ENCODE peak calls at places on chromosomes 5 and 9, in five cellular contexts. W is gastrocnemius medialis, D is body of pancreas, O is adrenal gland, J is ovary. H is an unnamed sample.

GRCh38 chr9:126619336-126619919 is 5.7 kb downstream of the LMX1B start:
- DNase-seq in J (no peak), W (no peak), D (no peak), O (no peak), H (no peak)

GRCh38 chr5:103668281-103668680 is 105.7 kb upstream of the NUDT12 start:
- DNase-seq in W (no peak), J (no peak), O (no peak), D (no peak), H (no peak)

GRCh38 chr5:53253421-53253871 is 143.9 kb upstream of the MOCS2 start:
- DNase-seq in W (no peak), J (no peak), O (no peak), D (no peak), H (no peak)

GRCh38 chr5:132050136-132050535 is 10.3 kb upstream of the IL3 start:
- DNase-seq in J (no peak), W (no peak), O (peak; percentile 33), D (peak; percentile 59), H (no peak)

GRCh38 chr9:121783126-121783522 is 131.7 kb downstream of the DAB2IP start:
- DNase-seq in D (no peak), O (no peak), W (no peak), J (no peak), H (no peak)

GRCh38 chr9:17824191-17824926 is 245.5 kb downstream of the SH3GL2 start:
- DNase-seq in J (no peak), O (no peak), W (no peak), D (no peak), H (no peak)

GRCh38 chr5:134648425-134649162 is at the start of gene SEC24A:
- DNase-seq in O (peak; percentile 94), J (peak; percentile 85), D (peak; percentile 95), W (peak; percentile 94), H (peak; percentile 95)

GRCh38 chr5:169347786-169348185 is 46.8 kb upstream of the SLIT3 start:
- DNase-seq in W (no peak), O (no peak), J (no peak), D (no peak), H (no peak)

GRCh38 chr9:83981126-83981871 is 694 bp downstream of the RMI1 start:
- DNase-seq in W (no peak), O (peak; percentile 59), D (peak; percentile 79), J (no peak), H (peak; percentile 30)

GRCh38 chr5:14742427-14743010 is 78.0 kb downstream of the OTULIN start:
- DNase-seq in O (no peak), J (no peak), W (no peak), D (no peak), H (no peak)

GRCh38 chr9:692636-693459 is 148.6 kb upstream of the DMRT1 start:
- DNase-seq in J (no peak), D (no peak), O (no peak), W (no peak), H (no peak)

GRCh38 chr9:138071731-138072130 is 194.1 kb downstream of the CACNA1B start:
- DNase-seq in J (no peak), W (no peak), O (no peak), D (no peak), H (no peak)

GRCh38 chr5:56909294-56910122 is at the start of gene SETD9:
- DNase-seq in D (peak; percentile 99), O (peak; percentile 99), J (peak; percentile 98), W (peak; percentile 96), H (peak; percentile 99)

GRCh38 chr9:91033802-91034201 is 232.2 kb downstream of the SYK start:
- DNase-seq in W (no peak), D (peak; percentile 17), J (no peak), O (no peak), H (no peak)

GRCh38 chr5:126031989-126032716 is 391.1 kb upstream of the GRAMD2B start:
- DNase-seq in J (peak; percentile 19), O (peak; percentile 35), D (peak; percentile 11), W (no peak), H (peak; percentile 80)

GRCh38 chr5:10859393-10860195 is 98.6 kb upstream of the DAP start:
- DNase-seq in O (no peak), J (no peak), W (no peak), D (no peak), H (no peak)

GRCh38 chr9:114372971-114373591 is 14.7 kb downstream of the AKNA start:
- DNase-seq in W (no peak), O (peak; percentile 43), D (peak; percentile 79), J (no peak), H (peak; percentile 71)

DNA sequence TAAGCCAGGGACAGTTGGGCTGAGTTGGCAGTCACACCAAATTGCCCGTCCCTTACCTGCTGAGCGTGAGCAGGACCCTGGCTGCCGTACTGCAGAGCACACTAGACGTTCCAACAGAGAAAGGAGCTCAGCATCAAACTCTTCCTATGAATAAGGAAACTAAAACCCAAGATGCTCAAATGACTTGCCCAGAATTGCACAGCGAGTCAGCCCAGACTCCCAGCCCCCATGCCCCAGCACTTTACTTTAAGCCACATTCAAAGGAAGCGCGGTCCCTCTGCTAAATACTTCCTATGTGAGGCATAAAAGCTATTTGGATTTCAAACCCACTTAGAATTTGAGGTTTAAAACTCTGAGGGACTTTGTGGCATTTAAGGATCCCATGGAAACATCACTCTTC is 23.9 kb downstream of the PAX5 start:
- DNase-seq in D (no peak), W (no peak), O (no peak), J (no peak), H (no peak)
- TF ChIP-seq POLR2A in D (no peak), W (no peak), O (no peak), J (no peak), H (no peak)

DNA sequence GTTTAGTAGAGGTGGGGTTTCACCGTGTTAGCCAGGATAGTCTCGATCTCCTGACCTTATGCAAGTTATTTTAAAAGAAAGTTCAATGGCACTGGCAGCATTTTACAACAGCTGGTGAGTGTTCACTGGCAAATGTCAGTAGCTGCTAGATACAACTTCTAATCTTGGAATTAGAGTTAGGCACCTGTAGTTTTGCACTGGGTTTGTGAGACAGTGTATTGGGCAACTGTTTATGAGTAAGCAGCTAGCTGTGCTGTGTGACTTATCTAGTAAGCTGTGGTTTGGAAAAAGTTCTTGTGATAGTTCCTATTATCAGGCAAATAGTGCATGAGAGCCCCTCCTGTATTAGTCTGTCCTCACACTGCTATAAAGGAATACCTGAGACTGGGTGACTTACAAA is 61.5 kb downstream of the UBE2QL1 start:
- DNase-seq in D (no peak), O (no peak), J (no peak), W (peak; percentile 23), H (no peak)
- TF ChIP-seq CTCF in D (no peak), O (no peak), J (no peak), W (no peak), H (no peak)

GRCh38 chr9:86633904-86634303 is 279.7 kb upstream of the TUT7 start:
- DNase-seq in W (no peak), O (no peak), J (no peak), D (no peak), H (no peak)
- H3K27ac ChIP-seq in W (no peak overlapping the region), O (no peak overlapping the region), J (no peak overlapping the region), D (no peak overlapping the region), H (no peak overlapping the region)

DNA sequence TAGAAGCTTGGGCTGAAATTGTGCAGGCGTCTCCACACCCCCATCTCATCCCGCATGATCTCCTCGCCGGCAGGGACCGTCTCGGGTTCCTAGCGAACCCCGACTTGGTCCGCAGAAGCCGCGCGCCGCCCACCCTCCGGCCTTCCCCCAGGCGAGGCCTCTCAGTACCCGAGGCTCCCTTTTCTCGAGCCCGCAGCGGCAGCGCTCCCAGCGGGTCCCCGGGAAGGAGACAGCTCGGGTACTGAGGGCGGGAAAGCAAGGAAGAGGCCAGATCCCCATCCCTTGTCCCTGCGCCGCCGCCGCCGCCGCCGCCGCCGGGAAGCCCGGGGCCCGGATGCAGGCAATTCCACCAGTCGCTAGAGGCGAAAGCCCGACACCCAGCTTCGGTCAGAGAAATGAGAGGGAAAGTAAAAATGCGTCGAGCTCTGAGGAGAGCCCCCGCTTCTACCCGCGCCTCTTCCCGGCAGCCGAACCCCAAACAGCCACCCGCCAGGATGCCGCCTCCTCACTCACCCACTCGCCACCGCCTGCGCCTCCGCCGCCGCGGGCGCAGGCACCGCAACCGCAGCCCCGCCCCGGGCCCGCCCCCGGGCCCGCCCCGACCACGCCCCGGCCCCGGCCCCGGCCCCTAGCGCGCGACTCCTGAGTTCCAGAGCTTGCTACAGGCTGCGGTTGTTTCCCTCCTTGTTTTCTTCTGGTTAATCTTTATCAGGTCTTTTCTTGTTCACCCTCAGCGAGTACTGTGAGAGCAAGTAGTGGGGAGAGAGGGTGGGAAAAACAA is at the start of gene C9orf72:
- DNase-seq in O (peak; percentile 83), W (peak; percentile 58), D (no peak), J (peak; percentile 81), H (peak; percentile 82)
- TF ChIP-seq POLR2A in O (peak; percentile 86), W (peak; percentile 86), D (peak; percentile 85), J (peak; percentile 74), H (no peak)

DNA sequence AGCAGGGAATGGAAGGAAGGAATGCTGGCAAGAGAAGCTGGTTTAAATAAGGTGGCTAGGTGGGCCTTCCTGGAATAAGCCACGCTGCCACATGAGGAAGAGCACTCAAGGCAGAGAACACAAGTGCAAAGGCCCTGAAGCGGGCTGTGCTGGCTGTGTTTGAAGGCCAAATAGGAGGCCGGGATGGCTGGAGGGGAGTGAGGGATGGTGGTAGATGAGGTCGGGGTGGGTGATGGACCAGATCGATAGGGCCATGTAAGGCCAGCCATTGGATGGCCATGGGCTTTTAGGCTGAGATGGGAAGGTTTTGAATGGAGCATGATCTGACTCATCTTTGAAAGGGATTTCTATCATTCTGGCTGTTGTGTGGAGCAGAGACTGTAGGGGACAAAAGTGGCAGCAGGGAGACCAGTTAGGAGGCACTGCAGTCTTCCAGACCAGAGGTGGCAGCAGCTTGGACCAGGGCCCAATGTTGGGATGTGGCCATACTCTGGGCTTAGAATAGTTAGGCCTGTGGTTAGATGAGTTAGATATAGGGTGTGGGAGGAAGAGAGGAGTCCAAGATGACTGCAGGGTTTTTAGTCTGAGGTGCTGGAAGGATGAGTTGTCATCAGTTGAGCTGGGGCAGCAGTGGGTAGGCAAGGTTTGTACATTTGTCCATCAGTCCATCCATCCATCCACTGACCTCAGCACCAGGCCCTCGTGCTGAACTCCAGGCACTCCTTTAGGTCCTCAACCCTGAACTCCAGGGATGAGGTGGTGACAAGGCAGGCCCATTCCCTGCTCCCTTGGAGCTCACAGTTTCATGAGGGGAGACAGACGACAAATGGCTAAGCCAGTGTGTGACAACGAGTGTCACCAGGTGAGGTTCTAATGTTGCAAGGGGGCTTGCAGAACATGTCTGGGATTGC is 30.3 kb downstream of the NDST1 start:
- DNase-seq in O (no peak), D (no peak), J (no peak), W (no peak), H (peak; percentile 72)
- TF ChIP-seq CTCF in O (no peak), D (no peak), J (no peak), W (no peak), H (no peak)